ENCODE peak calls at places on chromosome 9, in ten cellular contexts. N is transverse colon; X is ascending aorta; M is astrocyte; C is heart right ventricle; E is small intestine; K is spleen; O is CD8-positive, alpha-beta memory T cell; Z is MM.1S; D is endodermal cell. T is an unnamed sample.

GRCh38 chr9:88746029-88746743 is 211.2 kb downstream of the NXNL2 start:
- DNase-seq in N (peak; percentile 40), M (peak; percentile 88), E (no peak), O (no peak), X (no peak), D (no peak), K (peak; percentile 37), Z (no peak), C (no peak), T (no peak)

GRCh38 chr9:36441966-36442365 is 41.9 kb upstream of the RNF38 start:
- DNase-seq in M (no peak), N (no peak), C (no peak), D (no peak), K (no peak), E (no peak), X (no peak), Z (no peak), O (no peak), T (no peak)

GRCh38 chr9:2127486-2127885 is 112.3 kb downstream of the SMARCA2 start:
- DNase-seq in C (no peak), E (no peak), Z (no peak), M (peak; percentile 73), X (no peak), O (no peak), N (no peak), K (no peak), D (no peak), T (no peak)

GRCh38 chr9:13596383-13596970 is 317.0 kb upstream of the MPDZ start:
- DNase-seq in X (no peak), C (no peak), E (no peak), K (no peak), M (no peak), D (peak; percentile 62), O (no peak), Z (no peak), N (no peak), T (no peak)

GRCh38 chr9:133563286-133564213 is 29.0 kb downstream of the ADAMTSL2 start:
- DNase-seq in N (peak; percentile 72), D (no peak), K (no peak), C (peak; percentile 34), M (no peak), Z (no peak), O (no peak), X (no peak), E (peak; percentile 34), T (no peak)

GRCh38 chr9:77015291-77016048 is 4.0 kb upstream of the FOXB2 start:
- DNase-seq in X (no peak), N (no peak), E (no peak), M (no peak), K (no peak), D (peak; percentile 67), C (no peak), O (no peak), Z (no peak), T (no peak)

GRCh38 chr9:94867281-94867841 is 140.9 kb downstream of the AOPEP start:
- DNase-seq in D (no peak), M (peak; percentile 97), N (peak; percentile 63), Z (no peak), X (peak; percentile 39), E (no peak), C (peak; percentile 78), K (no peak), O (no peak), T (no peak)

GRCh38 chr9:69469136-69469535 is 144.1 kb downstream of the ENTREP1 start:
- DNase-seq in C (no peak), E (no peak), N (no peak), Z (no peak), M (no peak), X (no peak), K (no peak), O (no peak), D (no peak), T (no peak)

GRCh38 chr9:22211588-22212360 is 202.7 kb upstream of the CDKN2B start:
- DNase-seq in K (no peak), M (peak; percentile 97), Z (no peak), N (no peak), O (no peak), D (no peak), C (no peak), X (no peak), E (no peak), T (no peak)

GRCh38 chr9:38185647-38186371 is 116.8 kb upstream of the SHB start:
- DNase-seq in E (no peak), X (no peak), D (no peak), C (no peak), M (no peak), O (no peak), N (no peak), Z (no peak), K (no peak), T (no peak)

GRCh38 chr9:89679581-89679980 is 74.8 kb downstream of the GADD45G start:
- DNase-seq in O (no peak), X (no peak), D (no peak), Z (no peak), K (no peak), C (no peak), E (no peak), N (no peak), M (no peak), T (no peak)

GRCh38 chr9:131578016-131578415 is 32.7 kb downstream of the PRRT1B start:
- DNase-seq in O (no peak), D (peak; percentile 41), Z (no peak), K (no peak), X (no peak), C (no peak), E (no peak), M (no peak), N (no peak), T (no peak)

DNA sequence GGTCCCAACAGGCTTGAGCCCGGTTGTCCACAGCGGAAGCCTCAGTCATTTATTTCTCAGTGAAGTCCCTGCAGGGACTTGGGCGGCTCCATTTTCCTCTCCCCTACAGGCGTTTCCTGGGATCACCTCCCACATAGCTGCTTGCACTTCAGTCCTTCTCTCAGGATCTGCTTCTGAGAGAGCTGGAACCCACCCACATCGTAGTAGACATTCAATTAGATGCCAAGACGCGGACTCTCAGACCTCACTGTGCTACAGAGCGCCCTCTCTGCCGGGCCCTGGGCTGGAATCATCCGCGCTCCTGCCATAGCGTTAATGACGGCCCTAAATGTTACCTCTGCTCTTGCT is 54.0 kb upstream of the ROR2 start:
- DNase-seq in M (no peak), K (no peak), D (peak; percentile 71), O (no peak), Z (no peak), X (no peak), C (no peak), N (no peak), E (no peak), T (no peak)
- H3K4me3 ChIP-seq in M (no peak overlapping the region), K (no peak overlapping the region), D (no peak overlapping the region), O (no peak overlapping the region), Z (no peak overlapping the region), X (no peak overlapping the region), C (no peak overlapping the region), N (no peak overlapping the region), E (no peak overlapping the region), T (no peak overlapping the region)

GRCh38 chr9:16868706-16869105 is 1.8 kb downstream of the BNC2 start:
- DNase-seq in M (no peak), K (no peak), O (no peak), C (no peak), Z (no peak), D (no peak), X (no peak), E (no peak), N (no peak), T (no peak)
- H3K4me1 ChIP-seq in M (peaks cover 46% of the 10 kb centered on the region), K (no peaks in the 10 kb centered on the region), O (no peaks in the 10 kb centered on the region), C (peaks cover 22% of the 10 kb centered on the region), Z (no peaks in the 10 kb centered on the region), D (peaks cover 6% of the 10 kb centered on the region), X (no peaks in the 10 kb centered on the region), E (no peaks in the 10 kb centered on the region), N (peaks cover 3% of the 10 kb centered on the region), T (no peaks in the 10 kb centered on the region)

GRCh38 chr9:119765632-119766031 is 396.4 kb upstream of the BRINP1 start:
- DNase-seq in E (no peak), X (no peak), O (no peak), M (no peak), Z (no peak), C (no peak), N (no peak), K (no peak), D (no peak), T (no peak)

GRCh38 chr9:119761737-119762136 is 392.5 kb upstream of the BRINP1 start:
- DNase-seq in M (no peak), C (no peak), E (no peak), X (no peak), N (no peak), D (no peak), O (no peak), Z (no peak), K (no peak), T (no peak)

GRCh38 chr9:119768266-119768665 is 399.0 kb upstream of the BRINP1 start:
- DNase-seq in X (no peak), Z (no peak), N (no peak), M (no peak), D (no peak), E (no peak), O (no peak), C (no peak), K (no peak), T (no peak)

GRCh38 chr9:119758990-119759389 is 389.8 kb upstream of the BRINP1 start:
- DNase-seq in K (no peak), D (no peak), O (no peak), C (no peak), M (no peak), Z (no peak), X (no peak), E (no peak), N (no peak), T (no peak)

DNA sequence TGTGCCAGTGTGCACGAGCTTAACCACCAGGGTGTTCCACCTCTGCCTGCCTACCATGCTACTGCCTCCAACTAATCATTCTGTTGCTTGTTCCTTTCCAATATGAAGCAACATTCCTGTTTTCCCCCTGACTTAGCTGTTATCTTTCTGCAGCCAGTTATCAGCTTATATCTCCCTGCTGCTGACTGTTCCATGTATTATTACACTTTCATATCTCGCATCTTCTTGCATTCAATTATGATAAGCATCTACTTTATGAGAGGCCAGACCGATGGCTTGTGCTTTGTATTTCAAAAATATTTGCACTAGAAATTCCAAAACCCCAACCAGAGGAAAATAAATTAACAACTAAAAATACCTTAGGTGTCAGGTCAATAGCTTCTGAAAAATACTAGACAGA is 394.0 kb upstream of the BRINP1 start:
- DNase-seq in D (no peak), O (no peak), E (no peak), C (no peak), K (no peak), N (no peak), M (no peak), X (no peak), Z (no peak), T (no peak)
- H3K4me3 ChIP-seq in D (no peak overlapping the region), O (no peak overlapping the region), E (no peak overlapping the region), C (no peak overlapping the region), K (no peak overlapping the region), N (no peak overlapping the region), M (no peak overlapping the region), X (no peak overlapping the region), Z (no peak overlapping the region), T (no peak overlapping the region)

DNA sequence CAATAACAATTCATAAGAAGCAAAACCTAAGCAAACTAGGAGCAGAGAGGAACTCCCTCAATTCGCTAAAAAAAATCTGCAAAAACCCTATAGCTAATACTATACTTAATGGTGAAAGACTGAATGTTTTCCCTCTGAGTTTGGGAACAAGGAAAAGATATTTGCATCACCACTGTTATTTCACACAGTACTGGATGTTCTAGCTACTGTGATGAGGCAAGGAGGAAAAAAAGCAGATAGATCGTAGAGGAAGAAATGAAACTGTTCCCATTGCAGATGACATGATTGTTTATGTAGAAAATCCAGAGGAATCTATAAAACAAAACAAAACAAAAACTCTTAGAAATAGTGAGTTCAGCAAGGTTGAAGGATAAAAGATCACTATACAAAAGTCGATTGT is 116.7 kb downstream of the PHF2 start:
- DNase-seq in K (no peak), M (no peak), D (no peak), E (no peak), O (no peak), C (no peak), Z (no peak), N (no peak), X (no peak), T (no peak)
- H3K4me1 ChIP-seq in K (no peaks in the 10 kb centered on the region), M (no peaks in the 10 kb centered on the region), D (no peaks in the 10 kb centered on the region), E (no peaks in the 10 kb centered on the region), O (no peaks in the 10 kb centered on the region), C (no peaks in the 10 kb centered on the region), Z (no peaks in the 10 kb centered on the region), N (no peaks in the 10 kb centered on the region), X (no peaks in the 10 kb centered on the region), T (no peaks in the 10 kb centered on the region)